ENCODE peak calls at places on chromosomes 1 and 21, in seven cellular contexts. One of them, this sample, is unnamed.
A peak's percentile ranks its signal among the peaks of the same experiment; 100 is the strongest.

GRCh38 chr1:18396247-18396646 is 84.5 kb upstream of the KLHDC7A start:
- DNase-seq in uterus: no peak
- DNase-seq in vagina: no peak
- DNase-seq in heart left ventricle: no peak
- DNase-seq in adrenal gland: no peak
- DNase-seq in Peyer's patch: no peak
- DNase-seq in gastrocnemius medialis: no peak
- DNase-seq in this sample: no peak

GRCh38 chr1:234277161-234277868 is 95.9 kb upstream of the COA6 start:
- DNase-seq in vagina: no peak
- DNase-seq in Peyer's patch: no peak
- DNase-seq in uterus: no peak
- DNase-seq in heart left ventricle: no peak
- DNase-seq in adrenal gland: no peak
- DNase-seq in gastrocnemius medialis: no peak
- DNase-seq in this sample: no peak

GRCh38 chr21:31078796-31079195 is 40.5 kb upstream of the KRTAP19-8 start:
- DNase-seq in adrenal gland: no peak
- DNase-seq in Peyer's patch: no peak
- DNase-seq in gastrocnemius medialis: no peak
- DNase-seq in heart left ventricle: no peak
- DNase-seq in uterus: no peak
- DNase-seq in vagina: no peak
- DNase-seq in this sample: no peak

GRCh38 chr1:1006305-1007159 is 6.6 kb upstream of the HES4 start:
- DNase-seq in gastrocnemius medialis: no peak
- DNase-seq in heart left ventricle: peak; percentile 37
- DNase-seq in adrenal gland: no peak
- DNase-seq in Peyer's patch: peak; percentile 91
- DNase-seq in vagina: no peak
- DNase-seq in uterus: peak; percentile 16
- DNase-seq in this sample: no peak

GRCh38 chr1:10640079-10640578 is 156.3 kb downstream of the CASZ1 start:
- DNase-seq in heart left ventricle: peak; percentile 79
- DNase-seq in uterus: peak; percentile 61
- DNase-seq in Peyer's patch: no peak
- DNase-seq in vagina: no peak
- DNase-seq in adrenal gland: peak; percentile 82
- DNase-seq in gastrocnemius medialis: no peak
- DNase-seq in this sample: no peak

GRCh38 chr1:153509036-153509435 is 26.8 kb downstream of the S100A6 start:
- DNase-seq in Peyer's patch: no peak
- DNase-seq in vagina: no peak
- DNase-seq in gastrocnemius medialis: no peak
- DNase-seq in heart left ventricle: no peak
- DNase-seq in adrenal gland: peak; percentile 45
- DNase-seq in uterus: no peak
- DNase-seq in this sample: no peak

GRCh38 chr1:204301171-204301957 is 58.4 kb downstream of the PLEKHA6 start:
- DNase-seq in vagina: no peak
- DNase-seq in uterus: no peak
- DNase-seq in gastrocnemius medialis: no peak
- DNase-seq in Peyer's patch: no peak
- DNase-seq in adrenal gland: no peak
- DNase-seq in heart left ventricle: no peak
- DNase-seq in this sample: peak; percentile 88

GRCh38 chr1:178536844-178537371 is 24.0 kb downstream of the TEX35 start:
- DNase-seq in Peyer's patch: peak; percentile 81
- DNase-seq in heart left ventricle: peak; percentile 83
- DNase-seq in uterus: peak; percentile 36
- DNase-seq in adrenal gland: peak; percentile 64
- DNase-seq in gastrocnemius medialis: peak; percentile 79
- DNase-seq in vagina: peak; percentile 88
- DNase-seq in this sample: no peak

GRCh38 chr21:23936224-23936623 is 1671.1 kb downstream of the MRPL39 start:
- DNase-seq in heart left ventricle: no peak
- DNase-seq in Peyer's patch: no peak
- DNase-seq in adrenal gland: no peak
- DNase-seq in vagina: no peak
- DNase-seq in gastrocnemius medialis: no peak
- DNase-seq in uterus: no peak
- DNase-seq in this sample: no peak

GRCh38 chr1:161071886-161072371 is 2.2 kb upstream of the ARHGAP30 start:
- DNase-seq in vagina: no peak
- DNase-seq in uterus: no peak
- DNase-seq in heart left ventricle: peak; percentile 69
- DNase-seq in Peyer's patch: peak; percentile 65
- DNase-seq in adrenal gland: peak; percentile 75
- DNase-seq in gastrocnemius medialis: peak; percentile 24
- DNase-seq in this sample: no peak

GRCh38 chr1:194537521-194537920 is 1351.1 kb upstream of the B3GALT2 start:
- DNase-seq in uterus: no peak
- DNase-seq in heart left ventricle: no peak
- DNase-seq in vagina: no peak
- DNase-seq in Peyer's patch: no peak
- DNase-seq in gastrocnemius medialis: no peak
- DNase-seq in adrenal gland: no peak
- DNase-seq in this sample: no peak

GRCh38 chr1:92324784-92325183 is 25.9 kb downstream of the RPAP2 start:
- DNase-seq in vagina: no peak
- DNase-seq in gastrocnemius medialis: no peak
- DNase-seq in adrenal gland: no peak
- DNase-seq in Peyer's patch: no peak
- DNase-seq in heart left ventricle: no peak
- DNase-seq in uterus: no peak
- DNase-seq in this sample: no peak

GRCh38 chr1:101073836-101074235 is 48.3 kb upstream of the DPH5 start:
- DNase-seq in vagina: no peak
- DNase-seq in gastrocnemius medialis: no peak
- DNase-seq in heart left ventricle: no peak
- DNase-seq in uterus: no peak
- DNase-seq in Peyer's patch: no peak
- DNase-seq in adrenal gland: no peak
- DNase-seq in this sample: no peak

GRCh38 chr1:115136706-115137105 is 47.4 kb upstream of the TSPAN2 start:
- DNase-seq in vagina: peak; percentile 19
- DNase-seq in Peyer's patch: no peak
- DNase-seq in gastrocnemius medialis: no peak
- DNase-seq in heart left ventricle: no peak
- DNase-seq in uterus: no peak
- DNase-seq in adrenal gland: no peak
- DNase-seq in this sample: no peak

GRCh38 chr21:18030248-18030647 is 211.1 kb upstream of the C21orf91 start:
- DNase-seq in uterus: no peak
- DNase-seq in vagina: no peak
- DNase-seq in Peyer's patch: no peak
- DNase-seq in heart left ventricle: no peak
- DNase-seq in adrenal gland: no peak
- DNase-seq in gastrocnemius medialis: no peak
- DNase-seq in this sample: no peak

GRCh38 chr1:54614558-54614957 is 8.8 kb downstream of the FAM151A start:
- DNase-seq in uterus: peak; percentile 2
- DNase-seq in Peyer's patch: peak; percentile 69
- DNase-seq in adrenal gland: no peak
- DNase-seq in vagina: no peak
- DNase-seq in gastrocnemius medialis: no peak
- DNase-seq in heart left ventricle: no peak
- DNase-seq in this sample: peak; percentile 66

GRCh38 chr1:200739499-200740290 is 1.0 kb downstream of the CAMSAP2 start:
- DNase-seq in heart left ventricle: peak; percentile 90
- DNase-seq in uterus: peak; percentile 50
- DNase-seq in vagina: no peak
- DNase-seq in Peyer's patch: no peak
- DNase-seq in gastrocnemius medialis: peak; percentile 7
- DNase-seq in adrenal gland: peak; percentile 78
- DNase-seq in this sample: peak; percentile 88
- TF ChIP-seq POLR2A in heart left ventricle: no peak
- TF ChIP-seq POLR2A in uterus: peak; percentile 44
- TF ChIP-seq POLR2A in vagina: no peak
- TF ChIP-seq POLR2A in Peyer's patch: no peak
- TF ChIP-seq POLR2A in gastrocnemius medialis: no peak
- TF ChIP-seq POLR2A in adrenal gland: no peak
- TF ChIP-seq POLR2A in this sample: no peak

DNA sequence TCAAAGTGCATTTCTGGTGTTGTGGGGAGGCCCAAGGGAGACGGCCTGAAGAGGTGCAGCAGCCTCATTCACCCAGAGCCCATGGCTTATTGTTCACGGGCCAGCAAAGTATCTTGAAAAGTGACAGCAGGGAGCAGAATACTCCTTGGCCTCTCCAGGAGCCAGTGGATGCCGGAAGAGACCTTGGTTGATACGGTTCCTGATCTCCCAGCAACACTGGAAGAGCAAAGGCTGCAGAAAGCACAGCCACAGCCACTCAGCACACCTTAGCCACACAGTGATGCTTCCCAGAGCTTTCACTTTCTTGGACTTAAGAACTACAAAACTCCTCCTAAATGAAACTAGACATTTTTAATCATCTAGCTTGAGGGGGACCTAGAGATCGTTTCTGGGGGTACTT is 64.3 kb upstream of the TENT5C start:
- DNase-seq in heart left ventricle: no peak
- DNase-seq in vagina: no peak
- DNase-seq in gastrocnemius medialis: no peak
- DNase-seq in uterus: no peak
- DNase-seq in adrenal gland: no peak
- DNase-seq in Peyer's patch: no peak
- DNase-seq in this sample: no peak
- TF ChIP-seq POLR2A in heart left ventricle: no peak
- TF ChIP-seq POLR2A in vagina: no peak
- TF ChIP-seq POLR2A in gastrocnemius medialis: no peak
- TF ChIP-seq POLR2A in uterus: no peak
- TF ChIP-seq POLR2A in adrenal gland: no peak
- TF ChIP-seq POLR2A in Peyer's patch: no peak
- TF ChIP-seq POLR2A in this sample: no peak

GRCh38 chr21:26965567-26966359 is 1.1 kb downstream of the ADAMTS5 start:
- DNase-seq in uterus: peak; percentile 80
- DNase-seq in vagina: no peak
- DNase-seq in Peyer's patch: peak; percentile 51
- DNase-seq in heart left ventricle: peak; percentile 57
- DNase-seq in gastrocnemius medialis: no peak
- DNase-seq in adrenal gland: no peak
- DNase-seq in this sample: no peak
- TF ChIP-seq POLR2A in uterus: peak; percentile 21
- TF ChIP-seq POLR2A in vagina: no peak
- TF ChIP-seq POLR2A in Peyer's patch: no peak
- TF ChIP-seq POLR2A in heart left ventricle: no peak
- TF ChIP-seq POLR2A in gastrocnemius medialis: no peak
- TF ChIP-seq POLR2A in adrenal gland: no peak
- TF ChIP-seq POLR2A in this sample: no peak

GRCh38 chr1:43978551-43979260 is at the start of gene B4GALT2:
- DNase-seq in adrenal gland: no peak
- DNase-seq in heart left ventricle: peak; percentile 58
- DNase-seq in gastrocnemius medialis: no peak
- DNase-seq in Peyer's patch: peak; percentile 73
- DNase-seq in vagina: no peak
- DNase-seq in uterus: peak; percentile 26
- DNase-seq in this sample: no peak
- TF ChIP-seq POLR2A in adrenal gland: no peak
- TF ChIP-seq POLR2A in heart left ventricle: no peak
- TF ChIP-seq POLR2A in gastrocnemius medialis: peak; percentile 7
- TF ChIP-seq POLR2A in Peyer's patch: no peak
- TF ChIP-seq POLR2A in vagina: no peak
- TF ChIP-seq POLR2A in uterus: no peak
- TF ChIP-seq POLR2A in this sample: no peak

DNA sequence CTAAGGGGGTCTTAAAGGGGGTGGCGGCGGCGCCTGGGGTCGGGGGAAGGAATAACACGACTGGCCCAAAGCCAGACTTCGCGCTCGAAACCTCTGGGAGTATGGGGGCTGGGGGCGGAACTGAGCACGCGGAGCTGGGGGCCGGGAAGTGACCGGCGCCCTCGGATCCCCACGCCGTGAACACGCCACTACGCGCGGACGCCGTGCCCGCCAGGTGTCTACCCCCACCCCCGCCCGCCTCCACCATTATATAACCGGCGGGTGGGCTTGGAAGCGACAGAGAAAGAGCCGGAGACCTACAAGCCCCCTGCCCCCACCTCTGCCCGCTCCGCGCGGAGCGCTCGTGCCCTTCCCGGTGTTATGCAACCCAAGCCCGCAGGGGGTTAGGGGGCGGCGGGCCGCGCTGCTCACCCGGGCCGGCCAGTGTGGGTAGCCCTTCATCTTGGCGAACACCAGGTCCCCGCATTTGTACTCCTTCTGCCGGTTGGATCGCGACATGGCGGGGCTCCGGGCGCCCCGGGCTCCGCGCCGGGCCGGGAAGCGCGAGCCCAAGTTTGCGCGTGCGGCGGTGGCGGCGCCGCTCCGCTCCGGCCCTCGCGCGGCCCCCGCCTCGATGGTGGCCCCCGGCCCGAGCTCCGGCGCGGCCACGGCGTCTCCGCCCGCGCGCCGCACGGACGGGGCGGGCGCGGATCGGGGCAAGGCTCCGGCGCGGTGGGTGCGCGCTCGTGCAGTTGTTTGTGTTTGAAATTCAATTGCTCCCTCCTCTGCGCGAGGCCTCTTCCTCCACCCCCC is at the start of gene HDGF:
- DNase-seq in heart left ventricle: peak; percentile 74
- DNase-seq in vagina: no peak
- DNase-seq in uterus: peak; percentile 65
- DNase-seq in Peyer's patch: peak; percentile 72
- DNase-seq in adrenal gland: peak; percentile 77
- DNase-seq in gastrocnemius medialis: no peak
- DNase-seq in this sample: peak; percentile 93
- TF ChIP-seq POLR2A in heart left ventricle: no peak
- TF ChIP-seq POLR2A in vagina: no peak
- TF ChIP-seq POLR2A in uterus: no peak
- TF ChIP-seq POLR2A in Peyer's patch: peak; percentile 41
- TF ChIP-seq POLR2A in adrenal gland: peak; percentile 62
- TF ChIP-seq POLR2A in gastrocnemius medialis: peak; percentile 70
- TF ChIP-seq POLR2A in this sample: no peak